ENCODE peak calls at places on chromosomes 3 and 15, in ten cellular contexts. D is AG09309, G is endodermal cell, J is psoas muscle, B is kidney, S is choroid plexus epithelial cell, H is endothelial cell, O is fibroblast of lung, U is Calu3, F is pancreas. W is an unnamed sample.
A peak's percentile ranks its signal among the peaks of the same experiment; 100 is the strongest.

GRCh38 chr15:52178765-52179164 is 12.4 kb downstream of the GNB5 start:
- DNase-seq in J (no peak), S (no peak), O (no peak), D (no peak), F (no peak), U (no peak), H (no peak), G (no peak), B (no peak), W (no peak)

GRCh38 chr3:197809356-197810020 is 18.4 kb downstream of the LRCH3 start:
- DNase-seq in F (no peak), G (no peak), J (no peak), B (no peak), U (no peak), D (peak; percentile 71), H (no peak), S (peak; percentile 73), O (peak; percentile 84), W (no peak)

GRCh38 chr3:13662238-13662847 is 113.4 kb downstream of the FBLN2 start:
- DNase-seq in D (no peak), S (no peak), F (no peak), J (no peak), B (no peak), U (no peak), H (no peak), G (no peak), O (no peak), W (no peak)

GRCh38 chr15:35061171-35062163 is 23.6 kb downstream of the NANOGP8 start:
- DNase-seq in H (no peak), U (no peak), S (no peak), D (no peak), B (no peak), F (no peak), O (peak; percentile 20), J (no peak), G (peak; percentile 79), W (no peak)

GRCh38 chr3:139532996-139533395 is 6.5 kb downstream of the RBP1 start:
- DNase-seq in F (no peak), B (no peak), O (peak; percentile 42), U (no peak), G (no peak), H (no peak), D (no peak), S (peak; percentile 40), J (no peak), W (no peak)

GRCh38 chr3:132543016-132543739 is 53.9 kb upstream of the ACKR4 start:
- DNase-seq in G (no peak), H (no peak), S (peak; percentile 97), B (no peak), O (peak; percentile 98), U (peak; percentile 17), F (no peak), J (no peak), D (peak; percentile 89), W (no peak)

GRCh38 chr3:20049275-20049674 is 9.0 kb downstream of the KAT2B start:
- DNase-seq in H (no peak), D (no peak), F (no peak), G (no peak), S (no peak), U (no peak), B (no peak), J (no peak), O (no peak), W (no peak)

GRCh38 chr15:41001524-41001923 is 48.3 kb downstream of the CHAC1 start:
- DNase-seq in D (no peak), F (no peak), B (no peak), U (no peak), O (no peak), H (no peak), J (no peak), S (peak; percentile 21), G (no peak), W (no peak)

GRCh38 chr3:20990896-20991295 is 760.1 kb downstream of the ZNF385D start:
- DNase-seq in F (no peak), D (no peak), O (peak; percentile 5), G (no peak), S (no peak), J (no peak), U (no peak), B (no peak), H (no peak), W (no peak)

GRCh38 chr3:53230041-53230621 is 25.7 kb downstream of the TKT start:
- DNase-seq in D (no peak), U (no peak), S (no peak), J (peak; percentile 31), O (no peak), B (no peak), F (no peak), G (peak; percentile 82), H (no peak), W (no peak)

GRCh38 chr3:195007794-195008193 is 263.2 kb downstream of the XXYLT1 start:
- DNase-seq in G (peak; percentile 16), S (no peak), U (no peak), H (no peak), B (no peak), F (no peak), J (no peak), O (no peak), D (no peak), W (no peak)

GRCh38 chr15:58185439-58185838 is 47.3 kb downstream of the AQP9 start:
- DNase-seq in B (no peak), F (no peak), O (no peak), J (no peak), U (no peak), H (no peak), S (peak; percentile 42), G (no peak), D (no peak), W (no peak)
- TF ChIP-seq CTCF in B (no peak), F (no peak), O (peak; percentile 35), J (no peak), U (no peak), H (no peak), S (peak; percentile 51), G (no peak), D (peak; percentile 52), W (no peak)

DNA sequence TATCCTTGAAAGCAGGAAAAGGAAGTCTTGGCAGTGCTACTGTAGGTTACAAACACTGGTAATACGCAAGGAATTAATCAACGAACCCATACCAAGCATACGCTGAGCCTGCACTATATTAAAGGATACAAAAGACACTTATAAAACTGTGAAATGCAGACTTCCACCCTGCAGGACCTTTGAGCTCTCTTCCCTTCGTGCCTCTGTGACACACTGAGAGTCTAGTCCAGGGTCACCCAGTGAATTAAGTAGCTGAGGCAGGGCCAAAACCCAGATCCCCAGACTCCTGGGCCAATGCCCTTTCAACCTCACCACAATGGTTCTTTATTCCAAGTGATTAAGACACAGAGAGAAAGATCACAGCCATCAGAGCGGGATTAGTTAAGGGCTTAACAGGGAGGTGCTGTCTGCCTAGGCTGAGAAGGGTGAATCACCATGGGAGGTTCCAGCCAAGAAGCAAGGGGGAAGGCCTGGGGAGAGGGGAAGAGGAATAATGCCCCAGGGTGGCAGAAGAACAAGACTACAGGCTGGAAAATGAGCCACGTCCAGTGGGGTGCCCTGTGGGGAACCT is 6.8 kb downstream of the ANXA2 start:
- DNase-seq in D (no peak), G (peak; percentile 79), U (peak; percentile 81), H (no peak), O (peak; percentile 94), S (peak; percentile 83), B (no peak), J (peak; percentile 77), F (no peak), W (no peak)
- TF ChIP-seq CTCF in D (peak; percentile 10), G (no peak), U (no peak), H (no peak), O (peak; percentile 10), S (peak; percentile 11), B (no peak), J (no peak), F (no peak), W (no peak)

DNA sequence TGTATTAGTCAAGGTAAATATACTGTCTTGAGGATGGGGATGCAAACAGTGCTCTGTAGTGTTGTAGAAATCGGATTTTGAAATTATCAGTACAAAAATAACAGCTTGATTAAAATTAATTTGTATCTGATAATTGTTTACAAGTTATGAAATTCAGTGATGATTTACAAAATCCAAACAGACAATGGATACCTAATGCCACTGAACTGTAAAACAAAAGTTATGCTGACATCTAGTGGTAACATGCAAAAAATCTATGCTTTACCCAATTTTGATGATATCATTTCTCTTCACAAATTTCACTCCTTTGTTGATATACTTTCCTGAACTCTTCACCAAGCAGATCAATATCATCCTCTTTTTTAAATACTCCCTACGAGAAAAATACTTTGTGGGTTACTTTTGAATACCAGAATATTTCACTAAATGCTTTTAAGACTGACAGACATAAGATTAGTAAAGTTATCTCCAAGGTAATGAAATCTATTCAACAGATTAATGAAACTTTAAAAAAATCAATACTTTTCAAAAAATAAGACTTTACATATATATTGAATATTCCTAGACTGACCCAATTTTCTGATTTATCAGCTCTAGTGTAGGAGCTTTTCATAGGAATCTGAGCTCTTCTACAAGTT is 36.0 kb downstream of the MNS1 start:
- DNase-seq in G (no peak), O (peak; percentile 24), F (no peak), B (no peak), J (no peak), S (peak; percentile 61), D (peak; percentile 10), H (no peak), U (no peak), W (no peak)
- TF ChIP-seq CTCF in G (peak; percentile 79), O (peak; percentile 43), F (no peak), B (no peak), J (peak; percentile 51), S (peak; percentile 54), D (peak; percentile 31), H (peak; percentile 66), U (peak; percentile 37), W (peak; percentile 64)

GRCh38 chr15:100437261-100437660 is 91.5 kb downstream of the CERS3 start:
- DNase-seq in J (no peak), H (no peak), F (no peak), B (no peak), S (no peak), G (no peak), D (no peak), U (no peak), O (no peak), W (no peak)

GRCh38 chr15:100430381-100430780 is 88.6 kb upstream of the ADAMTS17 start:
- DNase-seq in H (no peak), U (no peak), B (no peak), S (no peak), O (no peak), G (no peak), D (no peak), F (no peak), J (no peak), W (no peak)

GRCh38 chr15:100434038-100434437 is 92.3 kb upstream of the ADAMTS17 start:
- DNase-seq in H (no peak), S (no peak), O (no peak), J (peak; percentile 58), U (no peak), B (no peak), F (no peak), G (no peak), D (no peak), W (no peak)

GRCh38 chr15:100429116-100429728 is 87.4 kb upstream of the ADAMTS17 start:
- DNase-seq in S (no peak), G (no peak), D (no peak), O (no peak), J (peak; percentile 86), H (no peak), F (no peak), B (no peak), U (no peak), W (peak; percentile 46)

DNA sequence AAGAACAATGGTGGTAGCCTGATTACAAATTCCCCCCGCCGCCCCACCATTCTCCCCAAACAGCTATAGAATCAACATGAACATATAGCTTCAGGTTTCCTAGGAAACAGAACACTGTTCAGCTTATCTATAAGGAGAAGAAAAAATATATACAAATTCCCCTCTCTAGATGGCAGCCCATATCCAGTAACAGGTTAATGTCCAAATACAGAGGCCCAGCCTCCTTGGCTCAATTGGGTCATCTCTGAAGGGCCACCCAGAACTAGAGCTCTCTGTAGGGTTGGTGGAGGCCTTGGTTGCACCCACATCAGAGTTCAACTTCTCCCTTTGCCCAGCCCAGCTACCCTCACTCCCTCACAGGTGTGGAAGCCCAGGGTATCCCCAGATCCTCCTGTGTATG is 91.5 kb upstream of the ADAMTS17 start:
- DNase-seq in U (no peak), O (no peak), S (no peak), H (no peak), J (no peak), D (no peak), G (no peak), F (no peak), B (no peak), W (no peak)
- TF ChIP-seq CTCF in U (no peak), O (no peak), S (no peak), H (no peak), J (no peak), D (no peak), G (no peak), F (no peak), B (no peak), W (no peak)

W was measured in heart left ventricle.